ENCODE peak calls at places on chromosomes 3 and 15, in six cellular contexts. D is stimulated activated CD4-positive, alpha-beta T cell treated with anti-CD3 and anti-CD28 coated beads, TNF-alpha, amount 100 ng/mL, for 4 hours; F is activated naive CD8-positive, alpha-beta T cell treated with anti-CD3 and anti-CD28 coated beads for 36 hours; Z is upper lobe of right lung; I is activated CD8-positive, alpha-beta memory T cell treated with anti-CD3 and anti-CD28 coated beads for 48 hours; U is T-helper 9 cell. T is an unnamed sample.

GRCh38 chr3:57815034-57815433 is 58.9 kb downstream of the SLMAP start:
- DNase-seq in D (peak), F (peak), Z (no peak), I (no peak), U (peak), T (no peak)

GRCh38 chr15:98484914-98485313 is 163.4 kb upstream of the IGF1R start:
- DNase-seq in D (no peak), F (no peak), Z (no peak), I (no peak), U (no peak), T (no peak)

GRCh38 chr3:129289201-129289921 is 10.7 kb downstream of the HMCES start:
- DNase-seq in D (no peak), F (no peak), Z (no peak), I (no peak), U (no peak), T (peak)

GRCh38 chr3:196643201-196643749 is 3.8 kb downstream of the NRROS start:
- DNase-seq in D (no peak), F (peak), Z (peak), I (no peak), U (no peak), T (no peak)

GRCh38 chr15:68413363-68414255 is 18.4 kb downstream of the ITGA11 start:
- DNase-seq in D (no peak), F (no peak), Z (no peak), I (no peak), U (no peak), T (no peak)

GRCh38 chr15:95887666-95888480 is 442.6 kb upstream of the NR2F2 start:
- DNase-seq in D (no peak), F (no peak), Z (no peak), I (no peak), U (no peak), T (no peak)

GRCh38 chr15:40982855-40983254 is 29.6 kb downstream of the CHAC1 start:
- DNase-seq in D (no peak), F (no peak), Z (no peak), I (no peak), U (no peak), T (peak)

GRCh38 chr3:98564282-98565005 is 29.0 kb downstream of the CPOX start:
- DNase-seq in D (no peak), F (peak), Z (no peak), I (no peak), U (peak), T (no peak)

GRCh38 chr3:152657002-152657400 is 177.9 kb upstream of the P2RY1 start:
- DNase-seq in D (no peak), F (no peak), Z (no peak), I (no peak), U (no peak), T (no peak)

GRCh38 chr3:191296041-191296541 is 33.1 kb upstream of the CCDC50 start:
- DNase-seq in D (no peak), F (no peak), Z (no peak), I (no peak), U (no peak), T (no peak)

GRCh38 chr15:55253580-55253979 is 36.0 kb downstream of the RAB27A start:
- DNase-seq in D (no peak), F (no peak), Z (no peak), I (no peak), U (no peak), T (peak)

GRCh38 chr3:50666801-50667200 is 7.9 kb upstream of the DOCK3 start:
- DNase-seq in D (no peak), F (no peak), Z (no peak), I (no peak), U (no peak), T (no peak)

GRCh38 chr3:175932586-175932985 is 1073.5 kb downstream of the NAALADL2 start:
- DNase-seq in D (no peak), F (no peak), Z (no peak), I (no peak), U (no peak), T (peak)

GRCh38 chr3:70943886-70944285 is 631.4 kb upstream of the MDFIC2 start:
- DNase-seq in D (no peak), F (no peak), Z (no peak), I (no peak), U (no peak), T (no peak)

GRCh38 chr15:49720221-49720620 is 99.4 kb downstream of the DTWD1 start:
- DNase-seq in D (no peak), F (no peak), Z (no peak), I (no peak), U (no peak), T (no peak)

GRCh38 chr3:12916159-12916558 is 74.8 kb upstream of the RPL32 start:
- DNase-seq in D (no peak), F (peak), Z (no peak), I (no peak), U (no peak), T (no peak)

GRCh38 chr3:50551293-50552057 is 16.1 kb downstream of the C3orf18 start:
- DNase-seq in D (no peak), F (no peak), Z (no peak), I (no peak), U (no peak), T (no peak)

GRCh38 chr3:47162695-47163022 is 1.3 kb downstream of the SETD2 start:
- DNase-seq in D (no peak), F (no peak), Z (no peak), I (no peak), U (no peak), T (peak)

GRCh38 chr3:58793938-58794337 is 127.4 kb upstream of the FAM3D start:
- DNase-seq in D (no peak), F (no peak), Z (no peak), I (no peak), U (no peak), T (no peak)

GRCh38 chr3:64224826-64225606 is at the start of gene PRICKLE2:
- DNase-seq in D (no peak), F (peak), Z (no peak), I (no peak), U (no peak), T (peak)

GRCh38 chr15:80173022-80173759 is 20.4 kb downstream of the FAH start:
- DNase-seq in D (peak), F (peak), Z (peak), I (peak), U (peak), T (peak)

GRCh38 chr15:67199881-67200763 is 54.3 kb downstream of the AAGAB start:
- DNase-seq in D (no peak), F (no peak), Z (no peak), I (no peak), U (no peak), T (no peak)

GRCh38 chr15:74820056-74820455 is 6.4 kb upstream of the CPLX3 start:
- DNase-seq in D (no peak), F (no peak), Z (no peak), I (no peak), U (no peak), T (no peak)

GRCh38 chr3:85535517-85535916 is 576.7 kb downstream of the CADM2 start:
- DNase-seq in D (no peak), F (no peak), Z (no peak), I (no peak), U (no peak), T (no peak)

GRCh38 chr3:4834403-4834866 is 144.8 kb upstream of the BHLHE40 start:
- DNase-seq in D (no peak), F (peak), Z (peak), I (no peak), U (peak), T (no peak)

GRCh38 chr3:24519368-24520100 is 24.9 kb upstream of the THRB start:
- DNase-seq in D (no peak), F (no peak), Z (no peak), I (no peak), U (no peak), T (no peak)

GRCh38 chr15:77060560-77060959 is 10.3 kb downstream of the TSPAN3 start:
- DNase-seq in D (no peak), F (no peak), Z (no peak), I (no peak), U (no peak), T (peak)

GRCh38 chr15:101120961-101121360 is 130.9 kb downstream of the CHSY1 start:
- DNase-seq in D (no peak), F (no peak), Z (no peak), I (no peak), U (no peak), T (no peak)

GRCh38 chr15:39629376-39629775 is 48.5 kb downstream of the THBS1 start:
- DNase-seq in D (peak), F (peak), Z (no peak), I (peak), U (peak), T (no peak)

GRCh38 chr3:97359958-97360357 is 404.6 kb upstream of the ARL6 start:
- DNase-seq in D (no peak), F (no peak), Z (no peak), I (no peak), U (no peak), T (no peak)